ENCODE peak calls at places on chromosomes 16 and 17, in four cellular contexts. D is kidney, T is Panc1, N is fibroblast of lung. G is an unnamed sample. For H3K4me1 and H3K36me3, the result is how much of the 10 kb centered on the place peaks cover.

GRCh38 chr17:17028059-17028877 is 14.0 kb upstream of the MPRIP start:
- DNase-seq in D (peak), T (no peak), N (peak), G (peak)

GRCh38 chr17:57603978-57604377 is 141.1 kb downstream of the CCDC182 start:
- DNase-seq in D (no peak), T (no peak), N (no peak), G (no peak)

GRCh38 chr16:10949424-10949970 is 5.1 kb downstream of the CLEC16A start:
- DNase-seq in D (no peak), T (no peak), N (no peak), G (no peak)

GRCh38 chr17:38982858-38983746 is 15.9 kb upstream of the FBXO47 start:
- DNase-seq in D (no peak), T (no peak), N (peak), G (peak)

GRCh38 chr17:4951486-4951885 is 567 bp downstream of the ENO3 start:
- DNase-seq in D (no peak), T (no peak), N (no peak), G (no peak)

GRCh38 chr17:39737761-39738567 is at the start of gene GRB7:
- DNase-seq in D (peak), T (no peak), N (no peak), G (no peak)

GRCh38 chr16:82995927-82996441 is 369.2 kb downstream of the CDH13 start:
- DNase-seq in D (no peak), T (no peak), N (peak), G (no peak)

GRCh38 chr17:50817838-50818237 is 17.5 kb upstream of the WFIKKN2 start:
- DNase-seq in D (no peak), T (no peak), N (no peak), G (no peak)

GRCh38 chr17:72120878-72121163 is at the start of gene SOX9:
- DNase-seq in D (peak), T (peak), N (peak), G (peak)

GRCh38 chr17:58446086-58446485 is 28.8 kb upstream of the RNF43 start:
- DNase-seq in D (no peak), T (no peak), N (no peak), G (no peak)

GRCh38 chr16:67773569-67774456 is 32.5 kb downstream of the RANBP10 start:
- DNase-seq in D (no peak), T (no peak), N (peak), G (no peak)

GRCh38 chr16:50463581-50464324 is 84.4 kb upstream of the NKD1 start:
- DNase-seq in D (no peak), T (no peak), N (no peak), G (no peak)

GRCh38 chr17:73510981-73511442 is 133.2 kb downstream of the SDK2 start:
- DNase-seq in D (peak), T (no peak), N (no peak), G (no peak)

GRCh38 chr17:37787055-37787720 is 42.3 kb upstream of the HNF1B start:
- DNase-seq in D (peak), T (no peak), N (peak), G (peak)

GRCh38 chr17:39813631-39814030 is 50.5 kb downstream of the IKZF3 start:
- DNase-seq in D (no peak), T (no peak), N (no peak), G (no peak)

GRCh38 chr16:15492091-15492740 is 57.8 kb downstream of the BMERB1 start:
- DNase-seq in D (no peak), T (no peak), N (no peak), G (no peak)

GRCh38 chr16:50467943-50468748 is 80.0 kb upstream of the NKD1 start:
- DNase-seq in D (no peak), T (no peak), N (no peak), G (peak)

GRCh38 chr17:4498461-4499397 is at the start of gene SPNS2:
- DNase-seq in D (peak), T (no peak), N (peak), G (peak)

GRCh38 chr16:55569025-55569424 is 2.5 kb downstream of the CAPNS2 start:
- DNase-seq in D (no peak), T (no peak), N (peak), G (no peak)

GRCh38 chr17:14359251-14359939 is 58.5 kb downstream of the HS3ST3B1 start:
- DNase-seq in D (no peak), T (no peak), N (no peak), G (no peak)

GRCh38 chr17:60888812-60889709 is 211.4 kb downstream of the BCAS3 start:
- DNase-seq in D (no peak), T (no peak), N (no peak), G (no peak)

GRCh38 chr17:3834811-3835210 is 11.2 kb downstream of the NCBP3 start:
- DNase-seq in D (no peak), T (no peak), N (no peak), G (no peak)

GRCh38 chr16:17270683-17271109 is 200.1 kb downstream of the XYLT1 start:
- DNase-seq in D (no peak), T (no peak), N (no peak), G (no peak)

GRCh38 chr17:59666235-59666634 is 41.0 kb downstream of the PTRH2 start:
- DNase-seq in D (no peak), T (no peak), N (peak), G (no peak)

GRCh38 chr17:7080445-7081041 is 492 bp upstream of the CLEC10A start:
- DNase-seq in D (no peak), T (no peak), N (no peak), G (no peak)

GRCh38 chr16:64705443-64705842 is 416.4 kb downstream of the CDH11 start:
- DNase-seq in D (no peak), T (no peak), N (no peak), G (no peak)

GRCh38 chr16:64702415-64702814 is 419.4 kb downstream of the CDH11 start:
- DNase-seq in D (no peak), T (no peak), N (no peak), G (no peak)

GRCh38 chr16:64695684-64696083 is 426.2 kb downstream of the CDH11 start:
- DNase-seq in D (no peak), T (no peak), N (no peak), G (no peak)

GRCh38 chr16:64696872-64697271 is 425.0 kb downstream of the CDH11 start:
- DNase-seq in D (no peak), T (no peak), N (no peak), G (no peak)

DNA sequence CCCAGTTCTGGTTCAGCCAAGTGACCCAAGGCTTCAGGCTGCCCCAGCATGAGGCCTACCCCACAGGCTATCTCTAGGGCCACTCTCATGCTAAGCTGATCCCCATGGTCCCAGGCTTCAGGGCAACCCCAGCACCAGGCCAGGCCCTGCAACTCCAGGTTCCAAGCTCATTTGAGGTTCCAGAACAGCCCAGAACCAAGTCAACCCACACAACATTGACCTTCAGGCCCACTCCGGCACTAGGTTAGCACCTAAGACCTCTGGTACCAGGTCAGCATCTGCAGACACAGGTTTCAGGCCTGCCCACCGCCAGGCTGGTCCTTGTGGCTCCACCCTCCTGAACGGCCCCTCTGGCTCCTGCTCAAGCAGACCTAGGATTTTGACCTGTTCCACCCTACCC is 421.2 kb downstream of the CDH11 start:
- DNase-seq in D (no peak), T (no peak), N (no peak), G (no peak)
- H3K4me1 ChIP-seq in D (under half), T (under half), N (under half), G (under half)

DNA sequence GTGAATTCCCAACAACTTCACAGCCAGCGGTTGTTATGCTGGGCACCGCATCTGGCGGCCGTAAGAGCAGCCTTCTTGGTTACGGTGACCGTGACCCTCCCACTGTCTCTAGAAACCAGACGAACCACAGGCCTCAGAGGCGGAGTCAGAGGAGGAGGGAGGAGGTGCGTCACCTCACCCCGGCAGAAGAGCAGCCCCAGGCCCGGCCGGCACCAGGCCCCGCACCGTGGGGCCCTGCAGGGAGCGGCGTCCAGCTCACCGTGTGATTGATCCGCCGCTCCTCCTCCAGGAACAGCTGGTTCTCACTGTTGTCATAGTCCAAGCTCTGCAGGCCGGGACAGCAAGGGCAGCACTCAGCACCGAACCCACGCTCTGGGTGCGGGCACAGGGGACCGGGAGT is 13.7 kb downstream of the CLCN7 start:
- DNase-seq in D (no peak), T (no peak), N (no peak), G (peak)
- H3K36me3 ChIP-seq in D (under half), T (under half), N (under half), G (under half)

GRCh38 chr16:84607694-84608093 is 10.2 kb downstream of the COTL1 start:
- DNase-seq in D (no peak), T (no peak), N (no peak), G (no peak)
- H3K4me1 ChIP-seq in D (under half), T (under half), N (under half), G (under half)

DNA sequence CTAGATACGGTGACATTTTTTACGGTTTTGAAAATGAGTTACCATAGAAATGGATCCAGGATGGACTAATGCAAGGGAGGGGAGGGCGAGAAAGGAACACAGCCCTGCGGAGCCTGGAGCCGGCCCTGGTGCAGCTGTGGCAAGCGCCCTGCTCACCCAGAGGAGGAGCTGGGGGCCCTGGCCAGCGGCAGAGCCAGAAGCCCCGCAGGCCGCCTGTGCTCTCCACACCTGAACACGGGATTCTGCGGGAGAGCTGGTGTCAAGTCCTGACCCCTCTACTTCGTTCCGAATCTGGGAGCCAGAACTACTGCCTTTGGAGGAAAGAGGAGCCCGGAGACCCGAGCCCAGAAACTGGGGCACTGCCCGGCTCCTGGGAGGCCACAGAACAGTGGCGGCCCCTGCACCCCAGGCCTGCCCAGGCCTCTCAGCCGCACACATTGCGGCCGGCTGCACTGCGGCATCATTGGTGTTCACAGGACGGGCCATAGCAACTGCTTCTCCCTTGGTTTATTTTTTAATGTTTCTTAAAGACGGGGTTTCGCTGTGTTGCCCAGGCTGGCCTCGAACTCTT is 88.5 kb upstream of the CHMP6 start:
- DNase-seq in D (no peak), T (no peak), N (no peak), G (no peak)
- H3K36me3 ChIP-seq in D (under half), T (under half), N (under half), G (under half)

DNA sequence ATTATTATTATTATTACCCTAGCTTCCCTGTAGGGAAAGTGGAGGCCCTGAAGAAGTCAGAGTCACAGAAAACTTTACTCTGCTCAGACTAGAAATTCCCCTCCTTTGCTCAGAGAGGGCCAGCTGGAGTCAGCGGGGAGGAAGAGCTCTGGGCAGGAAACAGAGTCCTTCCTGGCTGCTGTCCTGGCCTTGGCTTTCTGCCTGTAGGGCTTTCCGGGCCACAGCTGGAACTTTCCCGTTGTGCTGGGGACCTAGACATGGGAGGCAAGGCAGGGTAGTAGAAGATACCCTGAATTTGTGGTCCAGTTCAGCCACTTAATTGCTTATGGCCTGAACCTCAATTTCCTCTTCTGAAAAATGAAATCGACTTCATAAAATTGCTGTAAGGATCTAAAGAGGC is 14.0 kb upstream of the CCL2 start:
- DNase-seq in D (peak), T (no peak), N (no peak), G (no peak)
- H3K4me1 ChIP-seq in D (under half), T (under half), N (under half), G (under half)

GRCh38 chr17:743139-743538 is 8.9 kb downstream of the GEMIN4 start:
- DNase-seq in D (no peak), T (no peak), N (no peak), G (no peak)

GRCh38 chr17:746181-746580 is 5.9 kb downstream of the GEMIN4 start:
- DNase-seq in D (no peak), T (no peak), N (no peak), G (no peak)

GRCh38 chr17:746783-747629 is 5.1 kb downstream of the GEMIN4 start:
- DNase-seq in D (peak), T (no peak), N (no peak), G (no peak)

GRCh38 chr17:745406-745805 is 6.7 kb downstream of the GEMIN4 start:
- DNase-seq in D (no peak), T (no peak), N (no peak), G (no peak)

GRCh38 chr17:744937-745336 is 7.1 kb downstream of the GEMIN4 start:
- DNase-seq in D (no peak), T (no peak), N (no peak), G (no peak)
- H3K36me3 ChIP-seq in D (under half), T (under half), N (under half), G (under half)

DNA sequence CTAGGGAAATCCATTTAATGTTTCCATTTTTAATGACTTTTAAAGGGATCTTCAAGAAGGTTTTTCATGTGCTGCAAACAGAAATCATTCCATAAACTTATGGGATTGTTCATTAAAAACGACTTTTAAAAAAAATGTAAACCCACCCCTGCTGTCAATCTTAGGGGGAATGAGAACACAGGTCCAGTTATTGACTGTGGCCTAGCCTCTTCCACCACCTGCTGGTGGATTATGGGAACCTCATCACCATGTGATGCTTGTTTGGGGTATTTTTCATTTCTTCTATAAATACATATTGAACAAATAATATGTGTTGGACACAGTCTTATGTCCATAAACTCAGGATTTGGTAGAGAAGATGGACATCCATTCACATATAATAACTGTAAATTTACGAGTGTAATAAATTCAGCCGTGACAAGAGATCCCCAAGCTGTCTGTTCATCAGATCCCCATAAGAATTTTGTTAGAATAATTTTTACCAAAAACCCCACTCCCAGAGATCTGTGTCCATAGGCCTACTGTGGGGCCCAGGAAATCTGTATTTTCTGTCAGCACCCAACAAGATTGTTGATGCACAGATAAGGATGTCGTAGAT is 42.0 kb upstream of the TMC5 start:
- DNase-seq in D (no peak), T (peak), N (peak), G (peak)
- H3K4me1 ChIP-seq in D (under half), T (under half), N (under half), G (under half)